ENCODE peak calls at places on chromosomes 12 and 14, in four cellular contexts. O, I, U and X are unnamed samples.

GRCh38 chr12:75000120-75000519 is 209.5 kb downstream of the KCNC2 start:
- DNase-seq in O (no peak), I (no peak), U (no peak), X (no peak)

GRCh38 chr14:50319293-50319692 is 7.2 kb downstream of the DMAC2L start:
- DNase-seq in O (no peak), I (no peak), U (peak), X (no peak)

GRCh38 chr12:65825323-65825572 is 965 bp downstream of the HMGA2 start:
- DNase-seq in O (no peak), I (no peak), U (no peak), X (no peak)

GRCh38 chr14:90388437-90388836 is 8.4 kb upstream of the CALM1 start:
- DNase-seq in O (peak), I (no peak), U (peak), X (peak)

GRCh38 chr12:118061876-118062791 is 1.2 kb upstream of the WSB2 start:
- DNase-seq in O (peak), I (no peak), U (peak), X (peak)

GRCh38 chr14:59483360-59483759 is 848 bp downstream of the L3HYPDH start:
- DNase-seq in O (no peak), I (no peak), U (peak), X (no peak)

GRCh38 chr12:3712209-3712992 is 40.5 kb downstream of the CRACR2A start:
- DNase-seq in O (no peak), I (no peak), U (no peak), X (no peak)

GRCh38 chr12:111438501-111438900 is 32.8 kb downstream of the SH2B3 start:
- DNase-seq in O (no peak), I (no peak), U (peak), X (peak)

GRCh38 chr14:76720382-76720813 is 40.9 kb upstream of the VASH1 start:
- DNase-seq in O (peak), I (peak), U (peak), X (peak)

GRCh38 chr12:47942327-47943230 is 20.8 kb upstream of the TMEM106C start:
- DNase-seq in O (peak), I (peak), U (no peak), X (peak)

GRCh38 chr12:131047789-131048610 is 94.3 kb downstream of the ADGRD1 start:
- DNase-seq in O (no peak), I (no peak), U (no peak), X (no peak)

GRCh38 chr12:83142914-83143313 is 456.2 kb downstream of the TMTC2 start:
- DNase-seq in O (no peak), I (no peak), U (no peak), X (no peak)

GRCh38 chr12:120394483-120395367 is 25.8 kb upstream of the MSI1 start:
- DNase-seq in O (peak), I (no peak), U (no peak), X (peak)

GRCh38 chr12:41106315-41106714 is 81.8 kb upstream of the PDZRN4 start:
- DNase-seq in O (no peak), I (no peak), U (no peak), X (no peak)

GRCh38 chr14:91858536-91859275 is 8.6 kb downstream of the TC2N start:
- DNase-seq in O (no peak), I (peak), U (peak), X (no peak)

GRCh38 chr12:112843272-112843671 is 51.7 kb downstream of the RPH3A start:
- DNase-seq in O (no peak), I (no peak), U (no peak), X (no peak)

GRCh38 chr14:64758711-64759554 is 54.7 kb downstream of the PLEKHG3 start:
- DNase-seq in O (no peak), I (peak), U (peak), X (no peak)

GRCh38 chr12:126538888-126539287 is 1473.7 kb downstream of the AACS start:
- DNase-seq in O (no peak), I (no peak), U (no peak), X (no peak)

GRCh38 chr14:91870001-91870400 is 2.7 kb upstream of the TC2N start:
- DNase-seq in O (no peak), I (peak), U (no peak), X (no peak)

GRCh38 chr12:3928538-3929220 is 55.5 kb upstream of the PARP11 start:
- DNase-seq in O (no peak), I (no peak), U (no peak), X (no peak)

GRCh38 chr12:13390381-13390856 is 193.9 kb downstream of the EMP1 start:
- DNase-seq in O (no peak), I (no peak), U (peak), X (no peak)

GRCh38 chr12:44227601-44228000 is 391.7 kb downstream of the TMEM117 start:
- DNase-seq in O (no peak), I (no peak), U (peak), X (no peak)

GRCh38 chr14:88005978-88006851 is 1.3 kb downstream of the GPR65 start:
- DNase-seq in O (no peak), I (no peak), U (no peak), X (no peak)

GRCh38 chr12:47316609-47317049 is 236.9 kb upstream of the AMIGO2 start:
- DNase-seq in O (no peak), I (no peak), U (peak), X (no peak)

GRCh38 chr12:15939111-15939510 is 28.0 kb downstream of the DERA start:
- DNase-seq in O (no peak), I (peak), U (no peak), X (no peak)

GRCh38 chr14:90500665-90501370 is 104.0 kb downstream of the CALM1 start:
- DNase-seq in O (no peak), I (peak), U (no peak), X (peak)

GRCh38 chr14:64198486-64198885 is 95.7 kb downstream of the ESR2 start:
- DNase-seq in O (no peak), I (no peak), U (no peak), X (no peak)

GRCh38 chr12:48873096-48873495 is 7.4 kb upstream of the RND1 start:
- DNase-seq in O (no peak), I (no peak), U (no peak), X (no peak)

GRCh38 chr14:87461704-87462103 is 531.3 kb downstream of the GALC start:
- DNase-seq in O (no peak), I (no peak), U (no peak), X (peak)

GRCh38 chr14:23939607-23940326 is 13.8 kb upstream of the DHRS4 start:
- DNase-seq in O (no peak), I (peak), U (no peak), X (no peak)

GRCh38 chr14:23942587-23942986 is 11.0 kb upstream of the DHRS4 start:
- DNase-seq in O (no peak), I (no peak), U (no peak), X (no peak)

GRCh38 chr14:23941669-23942068 is 11.9 kb upstream of the DHRS4 start:
- DNase-seq in O (no peak), I (no peak), U (no peak), X (no peak)

GRCh38 chr14:23938823-23939222 is 14.7 kb upstream of the DHRS4 start:
- DNase-seq in O (no peak), I (no peak), U (no peak), X (no peak)

GRCh38 chr14:23941230-23941629 is 12.3 kb upstream of the DHRS4 start:
- DNase-seq in O (no peak), I (no peak), U (no peak), X (no peak)
- H2AFZ ChIP-seq in O (no peak), I (no peak), U (no peak), X (no peak)

GRCh38 chr14:41062826-41063225 is 543.9 kb upstream of the LRFN5 start:
- DNase-seq in O (no peak), I (no peak), U (no peak), X (no peak)
- H2AFZ ChIP-seq in O (no peak), I (no peak), U (no peak), X (no peak)

DNA sequence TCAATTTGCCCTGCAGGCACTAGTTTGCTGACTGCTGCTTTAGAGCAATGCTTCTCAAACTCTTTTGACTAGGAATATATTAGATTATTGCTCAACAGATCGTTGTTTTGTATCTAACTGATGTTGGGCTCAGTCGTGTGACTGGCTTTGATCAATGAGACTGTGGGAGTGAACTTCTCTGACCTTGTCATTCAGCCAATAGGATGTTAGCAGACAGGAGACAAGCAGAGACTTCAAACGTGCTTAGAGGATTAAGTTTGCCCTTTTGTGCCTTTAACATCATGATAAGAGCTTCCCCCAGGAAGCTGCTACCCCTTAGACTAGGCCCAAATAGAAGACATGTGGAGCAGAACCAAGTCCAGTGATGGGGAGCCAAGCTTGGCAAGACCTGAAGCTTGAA is 76.7 kb upstream of the ELK3 start:
- DNase-seq in O (no peak), I (peak), U (no peak), X (no peak)
- H2AFZ ChIP-seq in O (no peak), I (no peak), U (no peak), X (no peak)

GRCh38 chr12:62131153-62131552 is 129.1 kb upstream of the USP15 start:
- DNase-seq in O (no peak), I (no peak), U (no peak), X (no peak)

GRCh38 chr12:62128186-62128965 is 131.8 kb upstream of the USP15 start:
- DNase-seq in O (no peak), I (no peak), U (no peak), X (no peak)

GRCh38 chr12:62130400-62130799 is 129.8 kb upstream of the USP15 start:
- DNase-seq in O (no peak), I (no peak), U (no peak), X (no peak)

GRCh38 chr12:62135553-62136200 is 124.5 kb upstream of the USP15 start:
- DNase-seq in O (no peak), I (no peak), U (no peak), X (no peak)

DNA sequence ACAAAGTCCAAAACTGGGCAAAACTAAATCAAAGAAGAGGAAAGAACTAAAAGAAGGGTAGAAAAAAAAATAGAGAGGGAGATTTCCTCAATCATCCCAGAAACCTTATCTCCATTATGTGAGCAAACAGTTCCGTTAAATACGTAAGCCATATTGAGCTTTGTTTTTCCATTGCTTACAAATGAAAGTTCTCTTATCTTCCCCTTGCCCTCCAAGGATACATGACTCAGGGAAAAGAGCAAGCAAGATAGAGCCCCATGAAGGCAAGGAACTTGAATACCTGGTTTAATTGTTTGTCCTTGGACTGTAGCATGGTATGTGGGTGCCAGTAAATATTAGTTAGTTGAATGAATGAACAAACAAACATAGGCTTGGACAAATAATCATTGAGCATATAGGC is 126.8 kb upstream of the USP15 start:
- DNase-seq in O (no peak), I (no peak), U (no peak), X (no peak)
- H2AFZ ChIP-seq in O (no peak), I (no peak), U (no peak), X (no peak)

GRCh38 chr12:24198070-24198469 is 248.6 kb upstream of the SOX5 start:
- DNase-seq in O (no peak), I (no peak), U (peak), X (no peak)

GRCh38 chr12:24201258-24201970 is 251.9 kb upstream of the SOX5 start:
- DNase-seq in O (no peak), I (no peak), U (no peak), X (no peak)

GRCh38 chr12:24200013-24200412 is 250.5 kb upstream of the SOX5 start:
- DNase-seq in O (no peak), I (no peak), U (no peak), X (no peak)

GRCh38 chr12:24197517-24197916 is 248.0 kb upstream of the SOX5 start:
- DNase-seq in O (peak), I (no peak), U (no peak), X (peak)

GRCh38 chr12:24198936-24199644 is 249.6 kb upstream of the SOX5 start:
- DNase-seq in O (no peak), I (no peak), U (no peak), X (no peak)
- H2AFZ ChIP-seq in O (no peak), I (no peak), U (no peak), X (no peak)

GRCh38 chr14:51871846-51872245 is 11.4 kb downstream of the GNG2 start:
- DNase-seq in O (no peak), I (no peak), U (no peak), X (no peak)

GRCh38 chr14:51870620-51871019 is 10.2 kb downstream of the GNG2 start:
- DNase-seq in O (no peak), I (no peak), U (no peak), X (no peak)

GRCh38 chr14:51872396-51872795 is 12.0 kb downstream of the GNG2 start:
- DNase-seq in O (no peak), I (no peak), U (no peak), X (no peak)

GRCh38 chr14:51869426-51870113 is 9.2 kb downstream of the GNG2 start:
- DNase-seq in O (no peak), I (no peak), U (no peak), X (no peak)

GRCh38 chr14:51873221-51873893 is 12.9 kb downstream of the GNG2 start:
- DNase-seq in O (no peak), I (no peak), U (peak), X (no peak)
- H2AFZ ChIP-seq in O (no peak), I (no peak), U (no peak), X (no peak)

GRCh38 chr12:121773011-121773777 is 20.3 kb downstream of the RHOF start:
- DNase-seq in O (peak), I (peak), U (peak), X (peak)
- H2AFZ ChIP-seq in O (no peak), I (no peak), U (no peak), X (no peak)